ENCODE peak calls at places on chromosomes 4 and X, in eight cellular contexts. Y is T-helper 9 cell, A is NCI-H524, K is NCI-H2029 treated with DMSO at 0.1 percent for 48 hours, M is NCI-H2107, C is HS-5, Z is psoas muscle, U is glutamatergic neuron. W is an unnamed sample.

GRCh38 chr4:32117696-32118095 is 1397.5 kb downstream of the PCDH7 start:
- DNase-seq in Y (no peak), A (peak), K (no peak), M (no peak), C (no peak), Z (no peak), U (no peak), W (no peak)

GRCh38 chr4:30721353-30722091 is 1.4 kb downstream of the PCDH7 start:
- DNase-seq in Y (no peak), A (peak), K (no peak), M (no peak), C (no peak), Z (peak), U (peak), W (peak)

GRCh38 chrX:926070-926469 is 286.4 kb downstream of the CRLF2 start:
- DNase-seq in Y (no peak), A (no peak), K (no peak), M (no peak), C (no peak), Z (no peak), U (no peak), W (no peak)

GRCh38 chrX:41789374-41789773 is 65.4 kb downstream of the GPR82 start:
- DNase-seq in Y (no peak), A (no peak), K (no peak), M (no peak), C (no peak), Z (no peak), U (no peak), W (no peak)

GRCh38 chr4:17544831-17545234 is 29.9 kb downstream of the CLRN2 start:
- DNase-seq in Y (no peak), A (no peak), K (peak), M (no peak), C (no peak), Z (no peak), U (no peak), W (no peak)

GRCh38 chr4:79651516-79651915 is 243.5 kb upstream of the GK2 start:
- DNase-seq in Y (no peak), A (no peak), K (no peak), M (no peak), C (no peak), Z (no peak), U (no peak), W (no peak)

GRCh38 chrX:45771114-45771513 is 570.4 kb upstream of the DIPK2B start:
- DNase-seq in Y (no peak), A (no peak), K (no peak), M (no peak), C (peak), Z (no peak), U (no peak), W (no peak)

GRCh38 chr4:125750827-125751466 is 436.2 kb downstream of the FAT4 start:
- DNase-seq in Y (no peak), A (peak), K (no peak), M (no peak), C (no peak), Z (no peak), U (no peak), W (peak)

GRCh38 chr4:176044589-176044951 is 21.1 kb upstream of the WDR17 start:
- DNase-seq in Y (no peak), A (no peak), K (no peak), M (no peak), C (no peak), Z (no peak), U (no peak), W (no peak)

GRCh38 chr4:6750302-6751221 is 32.0 kb upstream of the KIAA0232 start:
- DNase-seq in Y (no peak), A (no peak), K (no peak), M (no peak), C (no peak), Z (no peak), U (no peak), W (no peak)

GRCh38 chr4:15006416-15007024 is 4.2 kb downstream of the CPEB2 start:
- DNase-seq in Y (no peak), A (peak), K (no peak), M (no peak), C (no peak), Z (no peak), U (no peak), W (no peak)

GRCh38 chr4:152106781-152107321 is 346.0 kb upstream of the GATB start:
- DNase-seq in Y (no peak), A (peak), K (no peak), M (no peak), C (no peak), Z (no peak), U (no peak), W (no peak)

W was measured in endothelial cell.